ENCODE peak calls at places on chromosomes 5 and 9, in four cellular contexts. O is ovary, I is left ventricle myocardium inferior, N is aorta. Q is an unnamed sample.

GRCh38 chr5:69083412-69083811 is 10.4 kb upstream of the SLC30A5 start:
- DNase-seq in O (no peak), I (no peak), N (no peak), Q (no peak)

GRCh38 chr5:158590936-158591863 is 508.5 kb downstream of the EBF1 start:
- DNase-seq in O (peak; percentile 18), I (no peak), N (no peak), Q (no peak)

GRCh38 chr5:116696356-116696755 is 121.7 kb upstream of the SEMA6A start:
- DNase-seq in O (no peak), I (no peak), N (no peak), Q (peak; percentile 60)

GRCh38 chr5:88394531-88395185 is 126.0 kb upstream of the TMEM161B start:
- DNase-seq in O (no peak), I (no peak), N (no peak), Q (no peak)

GRCh38 chr5:35313296-35313695 is 83.0 kb upstream of the PRLR start:
- DNase-seq in O (no peak), I (no peak), N (no peak), Q (no peak)

GRCh38 chr5:74919487-74919886 is 53.3 kb upstream of the FAM169A start:
- DNase-seq in O (no peak), I (no peak), N (no peak), Q (peak; percentile 44)

GRCh38 chr5:33793836-33794549 is 97.8 kb downstream of the ADAMTS12 start:
- DNase-seq in O (no peak), I (no peak), N (no peak), Q (no peak)

GRCh38 chr9:112421771-112422222 is 41.9 kb downstream of the HSDL2 start:
- DNase-seq in O (no peak), I (no peak), N (no peak), Q (no peak)

GRCh38 chr9:88754452-88754851 is 219.5 kb downstream of the NXNL2 start:
- DNase-seq in O (no peak), I (no peak), N (no peak), Q (no peak)

GRCh38 chr5:142425286-142426065 is 100.7 kb upstream of the SPRY4 start:
- DNase-seq in O (no peak), I (no peak), N (no peak), Q (no peak)

GRCh38 chr9:134877541-134877940 is 3.1 kb upstream of the FCN2 start:
- DNase-seq in O (no peak), I (no peak), N (no peak), Q (no peak)

GRCh38 chr5:71695069-71695468 is 24.0 kb upstream of the CARTPT start:
- DNase-seq in O (no peak), I (no peak), N (no peak), Q (no peak)

GRCh38 chr5:74626386-74627222 is 13.9 kb downstream of the ENC1 start:
- DNase-seq in O (no peak), I (no peak), N (no peak), Q (no peak)

GRCh38 chr9:131728546-131728910 is 11.3 kb downstream of the RAPGEF1 start:
- DNase-seq in O (no peak), I (no peak), N (no peak), Q (no peak)

GRCh38 chr5:79235578-79236363 is at the start of gene JMY:
- DNase-seq in O (peak; percentile 88), I (peak; percentile 89), N (peak; percentile 90), Q (peak; percentile 90)

GRCh38 chr5:67209141-67209771 is 12.7 kb upstream of the CD180 start:
- DNase-seq in O (peak; percentile 58), I (peak; percentile 40), N (peak; percentile 64), Q (peak; percentile 69)

GRCh38 chr9:123373941-123374340 is 17.9 kb downstream of the CRB2 start:
- DNase-seq in O (no peak), I (no peak), N (no peak), Q (no peak)

GRCh38 chr5:147204576-147204975 is 30.2 kb upstream of the STK32A start:
- DNase-seq in O (no peak), I (no peak), N (no peak), Q (no peak)

GRCh38 chr9:98504883-98505282 is 203.9 kb downstream of the GABBR2 start:
- DNase-seq in O (no peak), I (no peak), N (no peak), Q (no peak)

GRCh38 chr5:80961376-80962281 is 1.5 kb downstream of the RASGRF2 start:
- DNase-seq in O (no peak), I (no peak), N (no peak), Q (no peak)

GRCh38 chr9:108775901-108776306 is 79.9 kb downstream of the ACTL7B start:
- DNase-seq in O (no peak), I (no peak), N (no peak), Q (no peak)

GRCh38 chr5:134312796-134313195 is 54.2 kb downstream of the CDKL3 start:
- DNase-seq in O (no peak), I (no peak), N (no peak), Q (no peak)

GRCh38 chr9:91354846-91355245 is 6.9 kb downstream of the AUH start:
- DNase-seq in O (no peak), I (no peak), N (no peak), Q (no peak)

GRCh38 chr5:65778126-65778525 is 56.1 kb downstream of the NLN start:
- DNase-seq in O (no peak), I (no peak), N (no peak), Q (no peak)

GRCh38 chr5:179393078-179393477 is 47.8 kb upstream of the ADAMTS2 start:
- DNase-seq in O (no peak), I (no peak), N (no peak), Q (no peak)

GRCh38 chr9:95425910-95426551 is 90.7 kb downstream of the PTCH1 start:
- DNase-seq in O (no peak), I (no peak), N (no peak), Q (no peak)

GRCh38 chr9:38074441-38074943 is 5.5 kb upstream of the SHB start:
- DNase-seq in O (no peak), I (no peak), N (no peak), Q (no peak)

GRCh38 chr5:36045895-36046294 is 20.8 kb downstream of the UGT3A2 start:
- DNase-seq in O (no peak), I (no peak), N (no peak), Q (no peak)

GRCh38 chr9:84424945-84425344 is 84.4 kb upstream of the SLC28A3 start:
- DNase-seq in O (no peak), I (no peak), N (no peak), Q (no peak)

GRCh38 chr9:113205449-113206247 is 15.4 kb downstream of the FKBP15 start:
- DNase-seq in O (no peak), I (no peak), N (no peak), Q (no peak)

Q was measured in GM10248.